ENCODE peak calls at places on chromosome 22, in seven cellular contexts. H is GM20000, F is MCF 10A, X is glutamatergic neuron, U is kidney, T is AG09309, W is astrocyte of the cerebellum. B is an unnamed sample.

GRCh38 chr22:47294222-47294532 is 531.7 kb downstream of the TBC1D22A start:
- DNase-seq in H (no peak), F (peak), X (no peak), U (no peak), T (peak), W (no peak), B (peak)

GRCh38 chr22:37043828-37044538 is 7.6 kb upstream of the KCTD17 start:
- DNase-seq in H (peak), F (peak), X (peak), U (peak), T (no peak), W (no peak), B (peak)

GRCh38 chr22:42343136-42343484 is 72.7 kb upstream of the TCF20 start:
- DNase-seq in H (no peak), F (no peak), X (no peak), U (no peak), T (no peak), W (no peak), B (no peak)

GRCh38 chr22:21942407-21942895 is 10.2 kb downstream of the PPM1F start:
- DNase-seq in H (no peak), F (peak), X (no peak), U (peak), T (peak), W (peak), B (peak)

GRCh38 chr22:39092111-39092867 is 4.8 kb upstream of the APOBEC3H start:
- DNase-seq in H (no peak), F (no peak), X (no peak), U (no peak), T (no peak), W (no peak), B (no peak)

GRCh38 chr22:24189249-24190158 is 8.2 kb downstream of the SUSD2 start:
- DNase-seq in H (peak), F (peak), X (peak), U (peak), T (no peak), W (no peak), B (peak)

GRCh38 chr22:49291781-49292180 is 535.9 kb downstream of the BRD1 start:
- DNase-seq in H (no peak), F (no peak), X (no peak), U (no peak), T (no peak), W (no peak), B (no peak)

GRCh38 chr22:25228822-25229221 is 9.4 kb downstream of the CRYBB2 start:
- DNase-seq in H (no peak), F (no peak), X (no peak), U (no peak), T (no peak), W (no peak), B (no peak)

GRCh38 chr22:41826001-41826400 is 6.9 kb upstream of the SREBF2 start:
- DNase-seq in H (no peak), F (no peak), X (no peak), U (no peak), T (no peak), W (no peak), B (no peak)

GRCh38 chr22:35913925-35914324 is 114.7 kb downstream of the RBFOX2 start:
- DNase-seq in H (no peak), F (no peak), X (no peak), U (no peak), T (no peak), W (no peak), B (no peak)

DNA sequence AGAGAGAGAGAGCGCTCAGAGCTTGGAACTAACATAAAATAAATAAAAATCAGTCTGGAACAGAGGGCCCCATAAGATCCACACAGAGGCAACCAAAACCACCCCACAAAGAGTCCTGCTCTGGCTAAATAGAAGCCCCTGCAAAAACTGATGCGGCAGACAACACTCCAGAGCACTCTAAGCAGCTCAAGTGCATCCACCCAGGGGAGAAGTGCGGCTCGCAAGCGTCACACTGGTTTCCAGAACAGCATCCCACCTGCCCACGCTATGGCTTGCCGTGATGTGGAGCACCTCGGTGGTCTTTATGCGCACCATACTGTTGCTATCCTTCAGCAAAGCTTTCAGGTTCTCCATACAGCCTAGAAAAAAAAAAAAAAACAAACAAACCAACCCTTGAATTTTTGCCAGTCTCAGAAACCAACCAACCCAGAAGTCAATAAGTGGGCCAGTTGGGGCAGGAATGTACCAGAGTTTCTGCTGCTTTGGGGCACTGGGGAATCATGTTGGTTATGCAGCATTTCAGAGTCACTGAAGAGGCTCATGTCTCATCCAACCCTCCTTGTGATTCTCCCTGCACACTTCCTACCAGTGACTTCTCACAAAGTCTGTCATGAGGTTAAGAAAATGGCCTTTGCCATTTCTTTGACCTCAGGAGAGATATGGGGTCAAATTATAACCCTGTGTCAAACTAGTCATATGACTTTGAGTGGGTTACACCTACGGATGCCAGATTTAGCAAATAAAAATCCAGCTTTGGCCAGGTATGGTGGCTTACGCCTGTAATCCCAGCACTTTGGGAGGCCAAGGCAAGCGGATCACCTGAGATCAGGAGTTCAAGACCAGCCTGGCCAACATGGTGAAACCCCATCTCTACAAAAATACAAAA is 3.0 kb downstream of the RSPH14 start:
- DNase-seq in H (no peak), F (no peak), X (no peak), U (no peak), T (no peak), W (no peak), B (no peak)
- TF ChIP-seq CTCF in H (no peak), F (no peak), X (no peak), U (no peak), T (no peak), W (no peak), B (no peak)

GRCh38 chr22:50507991-50508884 is at the start of gene NCAPH2:
- DNase-seq in H (peak), F (peak), X (peak), U (peak), T (peak), W (peak), B (peak)
- TF ChIP-seq CTCF in H (no peak), F (no peak), X (no peak), U (no peak), T (no peak), W (no peak), B (no peak)

DNA sequence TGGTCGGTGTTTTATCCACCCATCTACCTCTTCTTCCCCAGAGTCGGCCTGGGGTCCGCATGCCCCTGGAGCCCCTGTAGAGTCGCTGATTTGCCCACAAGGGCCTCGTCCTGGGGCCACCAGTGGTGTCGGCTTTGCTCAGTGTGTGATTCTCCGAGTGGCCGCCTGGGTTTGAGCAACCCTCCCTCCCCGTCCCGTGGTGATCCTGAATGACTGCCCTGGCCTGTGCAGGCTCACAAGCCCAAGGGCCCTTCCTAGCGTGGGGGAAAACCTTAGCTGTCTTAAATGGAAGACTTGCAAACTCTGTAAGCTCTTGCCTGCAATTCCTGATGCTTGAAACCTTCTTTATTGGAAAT is 128.3 kb downstream of the OSBP2 start:
- DNase-seq in H (no peak), F (no peak), X (peak), U (no peak), T (no peak), W (no peak), B (no peak)
- TF ChIP-seq CTCF in H (no peak), F (no peak), X (no peak), U (no peak), T (no peak), W (no peak), B (no peak)

GRCh38 chr22:46061431-46062231 is 84.7 kb upstream of the WNT7B start:
- DNase-seq in H (no peak), F (peak), X (no peak), U (peak), T (no peak), W (no peak), B (peak)
- TF ChIP-seq CTCF in H (no peak), F (no peak), X (no peak), U (no peak), T (no peak), W (no peak), B (no peak)

DNA sequence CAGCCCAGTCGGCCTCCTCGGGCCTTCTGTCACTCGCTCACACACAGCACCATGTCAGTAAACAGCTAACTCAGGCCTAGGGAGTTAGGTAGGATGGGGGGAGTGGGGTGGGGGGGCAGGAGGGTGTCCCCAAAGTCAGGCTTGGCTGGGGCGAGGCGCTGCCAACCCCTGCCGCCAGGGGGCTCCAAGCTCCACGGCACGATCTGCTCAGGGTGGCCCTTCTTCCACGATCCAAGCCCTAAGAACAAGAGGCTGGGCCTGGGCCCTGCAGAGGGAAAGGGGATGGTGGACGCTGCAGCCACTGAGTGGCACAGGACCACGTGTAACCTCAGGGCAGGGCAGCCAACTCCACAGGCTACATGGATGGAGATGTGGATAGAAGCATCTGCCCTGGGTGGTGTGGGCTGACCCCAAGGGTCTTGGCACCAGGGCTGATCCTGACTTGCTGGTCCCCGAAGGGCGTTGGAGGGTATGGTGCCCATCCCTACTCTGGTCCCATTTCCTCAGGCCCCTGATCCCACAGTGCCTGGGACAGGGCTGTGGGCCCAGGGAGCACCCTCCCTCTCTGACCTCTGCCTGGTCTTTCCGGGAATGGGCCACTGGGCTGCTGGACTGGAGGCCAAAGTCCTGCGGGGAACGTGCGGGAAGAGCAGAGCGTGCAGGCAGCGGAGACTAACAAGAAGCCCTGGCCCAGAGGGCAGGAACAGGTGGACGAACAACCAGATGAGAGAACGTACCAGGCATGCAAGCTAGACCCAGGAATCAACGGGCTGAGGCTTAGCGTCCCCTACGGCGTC is 29.1 kb upstream of the TXNRD2 start:
- DNase-seq in H (peak), F (peak), X (peak), U (no peak), T (peak), W (no peak), B (peak)
- TF ChIP-seq CTCF in H (peak), F (peak), X (peak), U (peak), T (peak), W (peak), B (peak)

GRCh38 chr22:44683881-44684280 is 18.1 kb upstream of the PRR5 start:
- DNase-seq in H (no peak), F (no peak), X (no peak), U (no peak), T (no peak), W (no peak), B (no peak)
- TF ChIP-seq CTCF in H (no peak), F (no peak), X (no peak), U (no peak), T (no peak), W (no peak), B (no peak)

B was measured in stomach.